ENCODE peak calls at places on chromosomes 11 and 22, in six cellular contexts. E, S, L, H, C and I are unnamed samples.

GRCh38 chr11:73399159-73400090 is 23.2 kb downstream of the RELT start:
- DNase-seq in E (no peak), S (no peak), L (no peak), H (no peak), C (no peak), I (no peak)

GRCh38 chr11:47254381-47254780 is 3.4 kb upstream of the NR1H3 start:
- DNase-seq in E (no peak), S (no peak), L (no peak), H (no peak), C (no peak), I (no peak)

GRCh38 chr11:87589082-87589481 is 551.3 kb downstream of the TMEM135 start:
- DNase-seq in E (no peak), S (no peak), L (no peak), H (no peak), C (no peak), I (no peak)

GRCh38 chr11:115707180-115707905 is 203.1 kb upstream of the CADM1 start:
- DNase-seq in E (no peak), S (peak; percentile 74), L (no peak), H (no peak), C (no peak), I (no peak)

GRCh38 chr11:69977951-69978350 is 100.2 kb upstream of the ANO1 start:
- DNase-seq in E (no peak), S (no peak), L (no peak), H (no peak), C (no peak), I (no peak)

GRCh38 chr11:2920343-2920742 is 8.9 kb downstream of the PHLDA2 start:
- DNase-seq in E (no peak), S (no peak), L (no peak), H (no peak), C (no peak), I (no peak)

GRCh38 chr22:29801796-29802195 is 34.6 kb downstream of the UQCR10 start:
- DNase-seq in E (no peak), S (no peak), L (no peak), H (no peak), C (no peak), I (no peak)

GRCh38 chr11:62505112-62505783 is 41.4 kb downstream of the AHNAK start:
- DNase-seq in E (no peak), S (no peak), L (no peak), H (peak; percentile 36), C (no peak), I (no peak)

GRCh38 chr22:43128928-43129424 is 14.2 kb downstream of the MCAT start:
- DNase-seq in E (peak; percentile 56), S (no peak), L (no peak), H (no peak), C (no peak), I (no peak)

GRCh38 chr11:134275534-134276395 is at the start of gene GLB1L3:
- DNase-seq in E (peak; percentile 76), S (no peak), L (peak; percentile 21), H (no peak), C (peak; percentile 49), I (peak; percentile 30)

GRCh38 chr11:103109818-103110388 is 677 bp downstream of the DYNC2H1 start:
- DNase-seq in E (peak; percentile 16), S (peak; percentile 29), L (no peak), H (no peak), C (no peak), I (no peak)

GRCh38 chr11:78961186-78961782 is 386.6 kb upstream of the NARS2 start:
- DNase-seq in E (peak; percentile 25), S (peak; percentile 33), L (no peak), H (no peak), C (peak; percentile 81), I (no peak)

GRCh38 chr11:2507212-2507901 is 62.5 kb downstream of the KCNQ1 start:
- DNase-seq in E (peak; percentile 7), S (no peak), L (no peak), H (no peak), C (no peak), I (peak; percentile 6)

GRCh38 chr11:90919332-90919731 is 696.5 kb upstream of the CHORDC1 start:
- DNase-seq in E (no peak), S (no peak), L (no peak), H (no peak), C (no peak), I (no peak)

GRCh38 chr22:46262449-46263207 is 515 bp downstream of the PKDREJ start:
- DNase-seq in E (peak; percentile 63), S (peak; percentile 40), L (no peak), H (peak; percentile 72), C (no peak), I (no peak)

GRCh38 chr22:17773606-17774205 is 563 bp downstream of the BID start:
- DNase-seq in E (peak; percentile 78), S (peak; percentile 30), L (peak; percentile 33), H (peak; percentile 38), C (peak; percentile 33), I (peak; percentile 63)

GRCh38 chr11:19441752-19442553 is 201.2 kb upstream of the E2F8 start:
- DNase-seq in E (peak; percentile 78), S (peak; percentile 95), L (peak; percentile 88), H (peak; percentile 27), C (peak; percentile 96), I (no peak)

GRCh38 chr11:94597896-94598295 is 30.7 kb downstream of the PIWIL4 start:
- DNase-seq in E (no peak), S (peak; percentile 32), L (no peak), H (no peak), C (no peak), I (no peak)

GRCh38 chr11:130227373-130227772 is 67.8 kb downstream of the ST14 start:
- DNase-seq in E (no peak), S (no peak), L (no peak), H (no peak), C (no peak), I (no peak)

GRCh38 chr11:130077671-130078468 is 8.2 kb downstream of the APLP2 start:
- DNase-seq in E (no peak), S (no peak), L (no peak), H (no peak), C (no peak), I (no peak)

GRCh38 chr11:43947815-43948214 is 5.4 kb downstream of the C11orf96 start:
- DNase-seq in E (no peak), S (no peak), L (no peak), H (no peak), C (no peak), I (no peak)

GRCh38 chr22:28983788-28984441 is 77.7 kb downstream of the C22orf31 start:
- DNase-seq in E (no peak), S (no peak), L (no peak), H (no peak), C (no peak), I (no peak)

GRCh38 chr22:19203839-19204238 is 25.3 kb upstream of the SLC25A1 start:
- DNase-seq in E (no peak), S (no peak), L (no peak), H (no peak), C (no peak), I (no peak)

GRCh38 chr11:33994937-33995336 is 56.6 kb upstream of the CAPRIN1 start:
- DNase-seq in E (no peak), S (no peak), L (no peak), H (no peak), C (no peak), I (no peak)

GRCh38 chr11:2301631-2302272 is at the start of the genes C11orf21 and TSPAN32:
- DNase-seq in E (no peak), S (peak; percentile 41), L (no peak), H (peak; percentile 69), C (no peak), I (peak; percentile 47)

DNA sequence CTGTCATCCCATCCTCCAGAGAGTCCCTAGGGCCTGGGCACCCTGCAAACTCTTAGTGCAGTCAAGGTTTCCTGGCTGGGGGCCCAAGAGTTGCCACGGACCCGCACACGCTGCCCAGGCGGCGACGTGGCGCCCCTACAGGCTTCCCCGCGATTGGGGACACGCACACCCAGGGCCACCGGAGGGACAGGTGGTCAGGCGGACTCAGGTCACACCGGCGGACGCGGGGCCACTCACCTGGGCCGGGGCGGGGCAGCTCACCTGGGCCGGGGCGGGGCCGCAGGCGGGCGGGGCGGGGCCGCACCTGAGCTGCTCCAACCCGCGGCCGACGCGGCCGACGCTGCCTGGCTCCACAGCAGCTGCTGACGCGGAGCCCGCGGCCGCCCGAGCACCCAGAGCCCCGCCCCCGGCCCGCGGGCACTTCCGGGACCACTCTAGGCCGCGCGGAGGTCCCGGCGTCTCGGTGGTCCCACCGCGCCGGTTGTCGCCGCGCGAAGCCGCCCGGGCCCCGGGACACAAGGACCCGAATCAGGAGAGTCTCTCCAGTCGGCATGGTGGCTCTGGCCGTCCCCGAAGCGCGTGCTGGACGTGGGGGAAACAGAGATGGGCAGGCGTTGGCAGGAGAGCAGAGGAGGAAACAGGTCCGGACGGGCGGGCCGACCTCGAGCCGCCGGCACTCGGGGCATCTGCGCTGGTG is at the start of gene ZNF70:
- DNase-seq in E (peak; percentile 96), S (peak; percentile 76), L (peak; percentile 59), H (peak; percentile 86), C (peak; percentile 80), I (peak; percentile 90)
- TF ChIP-seq CTCF in E (no peak), S (peak; percentile 29), L (peak; percentile 10), H (peak; percentile 44), C (no peak), I (no peak)

DNA sequence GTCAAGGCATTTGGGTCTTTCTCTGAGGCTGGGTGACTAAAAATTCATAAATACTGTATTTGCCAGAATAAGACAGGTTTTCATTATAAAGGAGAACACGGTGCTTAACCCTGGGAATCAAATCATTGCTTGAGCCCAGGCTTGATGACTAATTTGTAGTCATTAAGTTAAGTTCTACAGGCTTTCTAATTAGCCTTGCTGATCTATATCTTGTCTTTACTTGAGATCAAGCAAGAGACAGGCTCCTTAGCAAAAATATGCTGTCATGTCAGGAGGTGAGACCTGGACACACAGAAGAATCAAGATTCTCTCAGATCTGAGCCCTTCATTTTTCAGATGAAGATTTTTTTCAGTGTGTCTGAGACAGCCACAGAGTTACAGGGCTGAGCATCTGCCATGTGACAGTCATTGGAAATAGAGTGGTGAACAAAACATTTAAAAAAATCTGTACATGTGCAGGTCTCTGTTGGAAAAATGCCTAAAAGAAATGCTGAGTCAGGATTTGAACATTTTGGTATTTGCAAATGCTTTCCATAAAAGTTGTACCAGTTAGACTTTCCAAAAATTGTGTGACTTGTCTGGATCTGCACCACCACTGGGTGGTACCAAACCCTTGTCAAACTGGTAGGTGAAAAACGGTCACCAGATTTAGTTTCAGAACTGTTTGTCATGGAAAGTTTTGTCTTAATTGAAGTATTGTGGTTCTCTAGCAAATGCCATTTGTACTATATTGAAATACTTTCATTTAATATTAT is 14.7 kb downstream of the ACAT1 start:
- DNase-seq in E (peak; percentile 27), S (peak; percentile 27), L (no peak), H (no peak), C (no peak), I (no peak)
- TF ChIP-seq CTCF in E (peak; percentile 10), S (no peak), L (peak; percentile 11), H (no peak), C (peak; percentile 23), I (no peak)

GRCh38 chr11:109040303-109040702 is 375.4 kb downstream of the DDX10 start:
- DNase-seq in E (no peak), S (no peak), L (no peak), H (no peak), C (no peak), I (no peak)
- TF ChIP-seq CTCF in E (no peak), S (peak; percentile 15), L (no peak), H (no peak), C (no peak), I (no peak)

DNA sequence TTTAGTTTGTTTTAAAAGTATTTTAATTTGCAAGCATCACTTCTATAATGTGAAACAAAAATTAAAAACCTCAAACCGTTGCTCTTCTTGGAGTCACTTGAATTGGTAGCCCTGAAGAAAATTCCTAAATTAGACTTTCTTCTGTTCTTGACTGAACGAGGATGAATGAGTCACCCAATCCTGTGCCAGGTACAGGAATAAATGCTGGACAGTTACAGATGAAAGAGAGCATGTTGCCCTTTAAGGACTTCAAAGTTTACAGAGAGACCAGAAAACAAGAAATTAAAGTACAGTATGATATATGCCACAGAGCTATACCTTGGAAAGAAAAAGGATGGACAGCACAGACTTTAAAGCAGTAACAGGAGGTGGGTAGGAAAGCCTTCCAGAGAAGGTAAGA is 41.3 kb upstream of the CXCR5 start:
- DNase-seq in E (no peak), S (peak; percentile 18), L (no peak), H (no peak), C (peak; percentile 46), I (no peak)
- TF ChIP-seq CTCF in E (no peak), S (no peak), L (no peak), H (no peak), C (no peak), I (no peak)